ENCODE peak calls at places on chromosomes 6 and 20, in seven cellular contexts. C, D, J, L, M, A and O are unnamed samples.

GRCh38 chr6:33217681-33218080 is 9.4 kb downstream of the RING1 start:
- DNase-seq in C (no peak), D (no peak), J (peak; percentile 44), L (no peak), M (no peak), A (no peak), O (no peak)

GRCh38 chr20:32797160-32797468 is 22.6 kb upstream of the MAPRE1 start:
- DNase-seq in C (no peak), D (no peak), J (no peak), L (no peak), M (no peak), A (no peak), O (no peak)

GRCh38 chr6:150312844-150313584 is 55.8 kb upstream of the IYD start:
- DNase-seq in C (no peak), D (no peak), J (no peak), L (no peak), M (no peak), A (no peak), O (no peak)

GRCh38 chr20:36173451-36173933 is 19.0 kb downstream of the EPB41L1 start:
- DNase-seq in C (peak; percentile 12), D (peak; percentile 41), J (peak; percentile 88), L (no peak), M (no peak), A (peak; percentile 93), O (no peak)

GRCh38 chr20:57024849-57025248 is 241.6 kb downstream of the BMP7 start:
- DNase-seq in C (no peak), D (no peak), J (no peak), L (no peak), M (no peak), A (no peak), O (no peak)

GRCh38 chr6:8329592-8329991 is 105.8 kb downstream of the SLC35B3 start:
- DNase-seq in C (no peak), D (no peak), J (no peak), L (no peak), M (no peak), A (no peak), O (no peak)

GRCh38 chr6:139732451-139732850 is 358.0 kb upstream of the CITED2 start:
- DNase-seq in C (no peak), D (no peak), J (no peak), L (no peak), M (peak; percentile 18), A (no peak), O (no peak)

GRCh38 chr20:4817230-4817671 is 95.5 kb downstream of the PRND start:
- DNase-seq in C (no peak), D (no peak), J (no peak), L (no peak), M (no peak), A (no peak), O (no peak)

GRCh38 chr20:59004493-59004762 is 2.6 kb downstream of the CTSZ start:
- DNase-seq in C (peak; percentile 41), D (no peak), J (no peak), L (no peak), M (no peak), A (no peak), O (no peak)

GRCh38 chr20:59672576-59672975 is 68.2 kb downstream of the PHACTR3 start:
- DNase-seq in C (no peak), D (no peak), J (no peak), L (no peak), M (no peak), A (no peak), O (no peak)

GRCh38 chr6:150764638-150765456 is 100.7 kb upstream of the MTHFD1L start:
- DNase-seq in C (no peak), D (no peak), J (no peak), L (no peak), M (no peak), A (no peak), O (no peak)

GRCh38 chr6:109397020-109397419 is 14.8 kb upstream of the CD164 start:
- DNase-seq in C (no peak), D (no peak), J (peak; percentile 36), L (no peak), M (no peak), A (no peak), O (no peak)

GRCh38 chr6:17289491-17290106 is 8.4 kb downstream of the RBM24 start:
- DNase-seq in C (no peak), D (no peak), J (no peak), L (peak; percentile 18), M (no peak), A (peak; percentile 95), O (no peak)

GRCh38 chr6:157054531-157054979 is 268.8 kb downstream of the TMEM242 start:
- DNase-seq in C (no peak), D (no peak), J (no peak), L (no peak), M (no peak), A (no peak), O (no peak)

GRCh38 chr20:24995741-24996448 is 3.3 kb upstream of the APMAP start:
- DNase-seq in C (peak; percentile 6), D (no peak), J (no peak), L (no peak), M (no peak), A (no peak), O (no peak)

GRCh38 chr6:129863664-129864063 is 2.5 kb upstream of the TMEM244 start:
- DNase-seq in C (no peak), D (no peak), J (no peak), L (no peak), M (peak; percentile 77), A (no peak), O (no peak)

GRCh38 chr6:19204445-19204844 is 632.7 kb upstream of the ID4 start:
- DNase-seq in C (no peak), D (no peak), J (peak; percentile 20), L (no peak), M (no peak), A (no peak), O (no peak)

GRCh38 chr6:2858678-2859324 is 17.1 kb upstream of the SERPINB1 start:
- DNase-seq in C (peak; percentile 69), D (no peak), J (no peak), L (no peak), M (no peak), A (no peak), O (no peak)

GRCh38 chr20:58597021-58597940 is 53.8 kb upstream of the STX16 start:
- DNase-seq in C (no peak), D (no peak), J (no peak), L (no peak), M (no peak), A (peak; percentile 14), O (peak; percentile 77)

GRCh38 chr20:45359069-45359405 is 3.9 kb upstream of the SYS1 start:
- DNase-seq in C (no peak), D (no peak), J (no peak), L (no peak), M (no peak), A (no peak), O (no peak)

GRCh38 chr6:45681860-45682488 is 304.2 kb upstream of the SUPT3H start:
- DNase-seq in C (no peak), D (no peak), J (no peak), L (no peak), M (no peak), A (no peak), O (no peak)

GRCh38 chr6:41682966-41683459 is 44.7 kb downstream of the MDFI start:
- DNase-seq in C (no peak), D (no peak), J (peak; percentile 37), L (no peak), M (no peak), A (no peak), O (no peak)

GRCh38 chr20:60993647-60994046 is 258.4 kb upstream of the CDH4 start:
- DNase-seq in C (no peak), D (peak; percentile 10), J (peak; percentile 11), L (no peak), M (no peak), A (peak; percentile 15), O (no peak)
- TF ChIP-seq CTCF in C (no peak), D (peak; percentile 26), J (no peak), L (no peak), M (no peak), A (no peak), O (peak; percentile 24)

GRCh38 chr6:132768051-132768517 is 10.4 kb upstream of the VNN2 start:
- DNase-seq in C (no peak), D (peak; percentile 52), J (peak; percentile 88), L (peak; percentile 53), M (peak; percentile 40), A (peak; percentile 59), O (no peak)
- TF ChIP-seq CTCF in C (peak; percentile 28), D (peak; percentile 71), J (peak; percentile 99), L (no peak), M (peak; percentile 94), A (peak; percentile 42), O (peak; percentile 15)

GRCh38 chr6:43999628-44000027 is 127.6 kb downstream of the MRPL14 start:
- DNase-seq in C (no peak), D (no peak), J (no peak), L (no peak), M (no peak), A (no peak), O (no peak)

GRCh38 chr6:44002591-44003344 is 124.5 kb downstream of the MRPL14 start:
- DNase-seq in C (peak; percentile 46), D (peak; percentile 43), J (peak; percentile 78), L (peak; percentile 64), M (no peak), A (peak; percentile 76), O (peak; percentile 82)

GRCh38 chr6:44000164-44000842 is 126.9 kb downstream of the MRPL14 start:
- DNase-seq in C (no peak), D (no peak), J (peak; percentile 53), L (no peak), M (peak; percentile 65), A (no peak), O (no peak)

GRCh38 chr6:44002071-44002590 is 125.1 kb downstream of the MRPL14 start:
- DNase-seq in C (no peak), D (peak; percentile 18), J (peak; percentile 89), L (peak; percentile 77), M (no peak), A (peak; percentile 55), O (peak; percentile 60)

GRCh38 chr6:44001318-44001868 is 125.9 kb downstream of the MRPL14 start:
- DNase-seq in C (no peak), D (no peak), J (peak; percentile 85), L (no peak), M (peak; percentile 54), A (peak; percentile 34), O (no peak)
- TF ChIP-seq CTCF in C (no peak), D (peak; percentile 26), J (peak; percentile 65), L (no peak), M (no peak), A (peak; percentile 47), O (peak; percentile 65)

GRCh38 chr6:75145976-75146375 is 59.9 kb downstream of the COL12A1 start:
- DNase-seq in C (no peak), D (no peak), J (peak; percentile 26), L (no peak), M (no peak), A (no peak), O (no peak)
- TF ChIP-seq CTCF in C (no peak), D (no peak), J (peak; percentile 41), L (no peak), M (no peak), A (no peak), O (no peak)

GRCh38 chr6:118638288-118638687 is 13.1 kb downstream of the CEP85L start:
- DNase-seq in C (no peak), D (no peak), J (no peak), L (no peak), M (no peak), A (no peak), O (no peak)
- TF ChIP-seq CTCF in C (no peak), D (no peak), J (no peak), L (no peak), M (no peak), A (no peak), O (no peak)